ENCODE peak calls at places on chromosomes 4 and X, in six cellular contexts. W is IMR-90, N is H9, V is mesendoderm, X is neuronal stem cell, P is H1. L is an unnamed sample.

GRCh38 chr4:104365618-104366017 is 129.1 kb downstream of the CXXC4 start:
- DNase-seq in P (no peak), N (no peak), V (no peak), W (no peak), X (no peak), L (no peak)

GRCh38 chrX:72705814-72706213 is 8.3 kb downstream of the PHKA1 start:
- DNase-seq in X (no peak), N (no peak), W (no peak), V (no peak), P (no peak), L (no peak)

GRCh38 chrX:71650333-71650969 is 16.9 kb upstream of the LOC101059915 start:
- DNase-seq in V (no peak), W (no peak), P (no peak), X (no peak), N (no peak), L (no peak)

GRCh38 chr4:82921795-82922194 is 21.3 kb downstream of the THAP9 start:
- DNase-seq in X (no peak), N (no peak), P (no peak), V (no peak), W (no peak), L (no peak)

GRCh38 chrX:38561951-38562719 is 793 bp downstream of the TSPAN7 start:
- DNase-seq in W (no peak), V (peak), N (peak), X (peak), P (no peak), L (peak)

GRCh38 chr4:85587952-85588351 is 113.0 kb downstream of the ARHGAP24 start:
- DNase-seq in N (no peak), P (no peak), W (no peak), V (no peak), X (no peak), L (no peak)

GRCh38 chr4:89821612-89822011 is 15.3 kb downstream of the SNCA start:
- DNase-seq in X (no peak), W (no peak), N (no peak), V (no peak), P (no peak), L (no peak)

GRCh38 chr4:26032142-26032541 is 118.1 kb downstream of the SMIM20 start:
- DNase-seq in N (no peak), X (no peak), V (no peak), W (peak), P (no peak), L (peak)

GRCh38 chr4:127759893-127760292 is 22.2 kb upstream of the HSPA4L start:
- DNase-seq in X (no peak), W (peak), P (no peak), V (no peak), N (no peak), L (no peak)

GRCh38 chrX:133414399-133415275 is 652 bp downstream of the GPC4 start:
- DNase-seq in X (no peak), N (no peak), V (no peak), P (no peak), W (no peak), L (peak)

GRCh38 chr4:123777297-123777859 is 380.8 kb downstream of the SPRY1 start:
- DNase-seq in X (no peak), W (peak), N (no peak), P (no peak), V (no peak), L (peak)

GRCh38 chr4:7863911-7864681 is 75.6 kb downstream of the AFAP1 start:
- DNase-seq in N (peak), X (no peak), V (no peak), P (no peak), W (peak), L (no peak)
- H2BK15ac ChIP-seq in N (no peak), X (no peak), V (no peak), P (peak), W (peak), L (no peak)

GRCh38 chr4:115657991-115658390 is 544.6 kb upstream of the NDST4 start:
- DNase-seq in P (no peak), V (peak), W (no peak), X (no peak), N (no peak), L (no peak)
- H2BK5ac ChIP-seq in P (peak), V (no peak), W (no peak), X (no peak), N (no peak), L (no peak)

GRCh38 chr4:101175896-101176676 is 171.2 kb downstream of the PPP3CA start:
- DNase-seq in W (no peak), N (no peak), P (no peak), V (no peak), X (no peak), L (no peak)

GRCh38 chr4:101171747-101172146 is 175.6 kb downstream of the PPP3CA start:
- DNase-seq in P (no peak), N (no peak), V (no peak), W (peak), X (no peak), L (peak)

GRCh38 chr4:101178731-101179130 is 168.6 kb downstream of the PPP3CA start:
- DNase-seq in X (no peak), W (peak), P (no peak), V (no peak), N (no peak), L (no peak)

GRCh38 chr4:101174679-101175078 is 172.6 kb downstream of the PPP3CA start:
- DNase-seq in X (no peak), P (no peak), V (no peak), W (no peak), N (no peak), L (no peak)

GRCh38 chr4:101177146-101177545 is 170.2 kb downstream of the PPP3CA start:
- DNase-seq in N (no peak), P (no peak), X (no peak), W (no peak), V (no peak), L (no peak)
- H2BK15ac ChIP-seq in N (no peak), P (no peak), X (no peak), W (no peak), V (no peak), L (no peak)

GRCh38 chrX:115968436-115969252 is 201.9 kb upstream of the AGTR2 start:
- DNase-seq in V (peak), X (peak), N (peak), W (no peak), P (peak), L (peak)
- H2BK5ac ChIP-seq in V (no peak), X (no peak), N (no peak), W (no peak), P (peak), L (no peak)

GRCh38 chr4:183758735-183759447 is 99.8 kb downstream of the TRAPPC11 start:
- DNase-seq in N (no peak), X (no peak), P (no peak), W (no peak), V (peak), L (no peak)
- H2BK15ac ChIP-seq in N (no peak), X (peak), P (no peak), W (no peak), V (no peak), L (no peak)

GRCh38 chr4:48332661-48333060 is 8.7 kb upstream of the SLAIN2 start:
- DNase-seq in P (no peak), X (no peak), N (no peak), V (no peak), W (no peak), L (no peak)
- H2BK5ac ChIP-seq in P (no peak), X (no peak), N (no peak), V (no peak), W (no peak), L (no peak)

GRCh38 chrX:120022763-120023162 is 54.7 kb downstream of the RHOXF2B start:
- DNase-seq in V (no peak), X (no peak), P (no peak), N (no peak), W (no peak), L (no peak)
- H2BK15ac ChIP-seq in V (no peak), X (no peak), P (no peak), N (no peak), W (no peak), L (no peak)